ENCODE peak calls at places on chromosomes 1 and 21, in seven cellular contexts. M is fibroblast of lung, G is AG08395, L is BJ, D is activated T-cell treated with anti-CD3 and anti-CD28 coated beads for 1 hour, T is SIG-M5, K is heart left ventricle. Z is an unnamed sample.

GRCh38 chr1:200415227-200415626 is 5.4 kb upstream of the ZNF281 start:
- DNase-seq in M (no peak), G (no peak), L (no peak), D (no peak), T (no peak), K (no peak), Z (no peak)

GRCh38 chr1:67256291-67257172 is 51.1 kb upstream of the IL12RB2 start:
- DNase-seq in M (no peak), G (no peak), L (no peak), D (no peak), T (no peak), K (no peak), Z (no peak)

GRCh38 chr1:200894712-200895447 is at the start of gene INAVA:
- DNase-seq in M (no peak), G (no peak), L (no peak), D (no peak), T (no peak), K (no peak), Z (no peak)

GRCh38 chr21:38664315-38664714 is 141.4 kb upstream of the ETS2 start:
- DNase-seq in M (no peak), G (no peak), L (no peak), D (no peak), T (no peak), K (no peak), Z (no peak)

GRCh38 chr1:21818661-21819060 is 6.6 kb downstream of the LDLRAD2 start:
- DNase-seq in M (no peak), G (peak), L (no peak), D (peak), T (no peak), K (no peak), Z (peak)

GRCh38 chr1:49765034-49765433 is 258.7 kb downstream of the AGBL4 start:
- DNase-seq in M (no peak), G (no peak), L (no peak), D (no peak), T (no peak), K (no peak), Z (no peak)

GRCh38 chr1:180584869-180585268 is 26.1 kb downstream of the OVAAL start:
- DNase-seq in M (no peak), G (no peak), L (no peak), D (no peak), T (no peak), K (no peak), Z (no peak)

GRCh38 chr1:168473164-168473563 is 70.6 kb downstream of the XCL2 start:
- DNase-seq in M (no peak), G (no peak), L (no peak), D (no peak), T (no peak), K (no peak), Z (no peak)

GRCh38 chr1:230274254-230274653 is 151.9 kb downstream of the PGBD5 start:
- DNase-seq in M (no peak), G (no peak), L (no peak), D (no peak), T (no peak), K (no peak), Z (no peak)

GRCh38 chr1:181423301-181423918 is 59.9 kb upstream of the CACNA1E start:
- DNase-seq in M (peak), G (peak), L (no peak), D (peak), T (no peak), K (peak), Z (peak)

GRCh38 chr1:1609822-1610485 is 5.3 kb upstream of the MIB2 start:
- DNase-seq in M (no peak), G (no peak), L (no peak), D (no peak), T (no peak), K (no peak), Z (no peak)

GRCh38 chr1:174074757-174075156 is 52.6 kb upstream of the RC3H1 start:
- DNase-seq in M (peak), G (no peak), L (no peak), D (no peak), T (no peak), K (no peak), Z (peak)

GRCh38 chr1:164240081-164240480 is 318.9 kb upstream of the PBX1 start:
- DNase-seq in M (peak), G (no peak), L (no peak), D (no peak), T (no peak), K (no peak), Z (no peak)

GRCh38 chr1:203682401-203683383 is 56.1 kb downstream of the ATP2B4 start:
- DNase-seq in M (no peak), G (no peak), L (no peak), D (peak), T (no peak), K (no peak), Z (peak)

GRCh38 chr1:222749927-222750326 is 12.9 kb downstream of the FAM177B start:
- DNase-seq in M (no peak), G (no peak), L (no peak), D (no peak), T (no peak), K (no peak), Z (peak)

GRCh38 chr1:13860023-13860422 is 160.0 kb downstream of the PRDM2 start:
- DNase-seq in M (no peak), G (no peak), L (no peak), D (no peak), T (no peak), K (no peak), Z (no peak)

GRCh38 chr1:245680395-245680794 is 525.6 kb downstream of the KIF26B start:
- DNase-seq in M (no peak), G (no peak), L (no peak), D (no peak), T (no peak), K (no peak), Z (no peak)

GRCh38 chr21:44013380-44014088 is 1.4 kb downstream of the TRAPPC10 start:
- DNase-seq in M (no peak), G (no peak), L (no peak), D (no peak), T (no peak), K (no peak), Z (peak)

GRCh38 chr1:197184190-197184589 is 37.7 kb upstream of the ASPM start:
- DNase-seq in M (no peak), G (no peak), L (no peak), D (no peak), T (no peak), K (no peak), Z (no peak)

GRCh38 chr1:92476071-92476607 is 10.6 kb downstream of the GFI1 start:
- DNase-seq in M (no peak), G (no peak), L (no peak), D (peak), T (peak), K (no peak), Z (peak)

GRCh38 chr1:235417101-235417697 is 50.0 kb downstream of the TBCE start:
- DNase-seq in M (peak), G (peak), L (peak), D (peak), T (no peak), K (peak), Z (peak)